ENCODE peak calls at places on chromosome 9, in four cellular contexts. K is K562, G is SK-N-SH, M is H1. O is an unnamed sample.

GRCh38 chr9:120920495-120921178 is 6.0 kb downstream of the TRAF1 start:
- DNase-seq in K (no peak), G (peak; percentile 47), M (no peak), O (no peak)

GRCh38 chr9:125747765-125748510 is 765 bp downstream of the PBX3 start:
- DNase-seq in K (peak; percentile 23), G (peak; percentile 61), M (no peak), O (peak; percentile 40)

GRCh38 chr9:18610956-18611355 is 137.0 kb downstream of the ADAMTSL1 start:
- DNase-seq in K (no peak), G (no peak), M (no peak), O (no peak)

GRCh38 chr9:134127616-134128015 is 8.3 kb upstream of the WDR5 start:
- DNase-seq in K (no peak), G (no peak), M (no peak), O (no peak)

GRCh38 chr9:113274474-113275146 is 762 bp downstream of the CDC26 start:
- DNase-seq in K (peak; percentile 68), G (peak; percentile 57), M (no peak), O (no peak)

GRCh38 chr9:34994429-34995287 is 5.1 kb downstream of the DNAJB5 start:
- DNase-seq in K (peak; percentile 43), G (peak; percentile 80), M (no peak), O (peak; percentile 54)

GRCh38 chr9:86741311-86742215 is 205.7 kb downstream of the GAS1 start:
- DNase-seq in K (no peak), G (no peak), M (no peak), O (no peak)

GRCh38 chr9:121024237-121024636 is 25.8 kb downstream of the C5 start:
- DNase-seq in K (no peak), G (no peak), M (no peak), O (no peak)

GRCh38 chr9:100473271-100474081 is 527 bp downstream of the TMEFF1 start:
- DNase-seq in K (peak; percentile 50), G (peak; percentile 81), M (no peak), O (peak; percentile 54)

GRCh38 chr9:133701321-133701980 is 36.7 kb downstream of the SARDH start:
- DNase-seq in K (no peak), G (no peak), M (no peak), O (peak; percentile 6)

GRCh38 chr9:96383165-96383939 is at the start of gene SLC35D2:
- DNase-seq in K (peak; percentile 69), G (peak; percentile 93), M (no peak), O (peak; percentile 73)

GRCh38 chr9:123654647-123655637 is 275.0 kb downstream of the DENND1A start:
- DNase-seq in K (peak; percentile 12), G (no peak), M (no peak), O (no peak)

GRCh38 chr9:124770359-124771020 is 621 bp downstream of the NR6A1 start:
- DNase-seq in K (peak; percentile 76), G (peak; percentile 75), M (no peak), O (peak; percentile 41)

GRCh38 chr9:76817489-76817888 is 53.3 kb downstream of the PCA3 start:
- DNase-seq in K (no peak), G (no peak), M (no peak), O (no peak)

GRCh38 chr9:114894801-114895433 is 35.5 kb downstream of the TNFSF8 start:
- DNase-seq in K (no peak), G (no peak), M (peak; percentile 44), O (no peak)

GRCh38 chr9:124130277-124131075 is 118.9 kb downstream of the LHX2 start:
- DNase-seq in K (no peak), G (no peak), M (no peak), O (no peak)

GRCh38 chr9:79061766-79062165 is 510.0 kb upstream of the TLE4 start:
- DNase-seq in K (no peak), G (no peak), M (no peak), O (no peak)

GRCh38 chr9:87749335-87750035 is 23.6 kb downstream of the CTSL start:
- DNase-seq in K (no peak), G (no peak), M (no peak), O (no peak)

GRCh38 chr9:134602547-134603362 is 38.8 kb upstream of the COL5A1 start:
- DNase-seq in K (no peak), G (peak; percentile 28), M (peak; percentile 51), O (no peak)

GRCh38 chr9:78001946-78002731 is 29.5 kb downstream of the GNAQ start:
- DNase-seq in K (no peak), G (no peak), M (no peak), O (no peak)

GRCh38 chr9:127961166-127961490 is 19.7 kb downstream of the EEIG1 start:
- DNase-seq in K (no peak), G (no peak), M (no peak), O (no peak)

GRCh38 chr9:85056203-85056572 is 386.7 kb downstream of the NTRK2 start:
- DNase-seq in K (no peak), G (no peak), M (no peak), O (no peak)

GRCh38 chr9:121240394-121241145 is 27.4 kb upstream of the GSN start:
- DNase-seq in K (no peak), G (no peak), M (no peak), O (no peak)

GRCh38 chr9:85269811-85270210 is 471.9 kb downstream of the AGTPBP1 start:
- DNase-seq in K (no peak), G (no peak), M (no peak), O (no peak)

GRCh38 chr9:120912958-120913672 is 13.5 kb downstream of the TRAF1 start:
- DNase-seq in K (peak; percentile 43), G (no peak), M (no peak), O (no peak)

GRCh38 chr9:28086881-28087280 is 513.6 kb upstream of the C9orf72 start:
- DNase-seq in K (no peak), G (no peak), M (no peak), O (no peak)

GRCh38 chr9:35108946-35109575 is 6.1 kb upstream of the STOML2 start:
- DNase-seq in K (peak; percentile 90), G (no peak), M (no peak), O (no peak)

GRCh38 chr9:130989391-130989790 is 19.6 kb upstream of the LAMC3 start:
- DNase-seq in K (no peak), G (no peak), M (no peak), O (no peak)

GRCh38 chr9:109817846-109818472 is 38.0 kb downstream of the PALM2AKAP2 start:
- DNase-seq in K (peak; percentile 65), G (peak; percentile 45), M (peak; percentile 41), O (peak; percentile 62)

GRCh38 chr9:109799792-109800191 is 19.8 kb downstream of the PALM2AKAP2 start:
- DNase-seq in K (no peak), G (no peak), M (no peak), O (no peak)

GRCh38 chr9:109497193-109498165 is 628 bp downstream of the PTPN3 start:
- DNase-seq in K (no peak), G (peak; percentile 63), M (no peak), O (no peak)

GRCh38 chr9:125700791-125701190 is 6.2 kb downstream of the MAPKAP1 start:
- DNase-seq in K (no peak), G (no peak), M (no peak), O (peak; percentile 31)

GRCh38 chr9:131480258-131480657 is 22.5 kb upstream of the POMT1 start:
- DNase-seq in K (no peak), G (no peak), M (no peak), O (no peak)

GRCh38 chr9:121331992-121332685 is 37.9 kb downstream of the STOM start:
- DNase-seq in K (no peak), G (no peak), M (no peak), O (no peak)

GRCh38 chr9:128724744-128725211 is 851 bp upstream of the ZDHHC12 start:
- DNase-seq in K (peak; percentile 92), G (peak; percentile 74), M (peak; percentile 73), O (peak; percentile 80)

GRCh38 chr9:133126697-133127339 is 5.8 kb upstream of the RALGDS start:
- DNase-seq in K (no peak), G (no peak), M (no peak), O (no peak)

GRCh38 chr9:133509179-133510083 is 15.3 kb downstream of the MYMK start:
- DNase-seq in K (no peak), G (peak; percentile 67), M (no peak), O (peak; percentile 55)

GRCh38 chr9:99459923-99460322 is 237.8 kb downstream of the SEC61B start:
- DNase-seq in K (no peak), G (no peak), M (no peak), O (no peak)

GRCh38 chr9:99457981-99458380 is 235.9 kb downstream of the SEC61B start:
- DNase-seq in K (no peak), G (no peak), M (no peak), O (no peak)

GRCh38 chr9:99463144-99463543 is 241.1 kb downstream of the SEC61B start:
- DNase-seq in K (no peak), G (no peak), M (no peak), O (no peak)

GRCh38 chr9:99457406-99457805 is 235.3 kb downstream of the SEC61B start:
- DNase-seq in K (no peak), G (no peak), M (no peak), O (no peak)
- TF ChIP-seq TEAD4 in K (no peak), G (no peak), M (no peak), O (no peak)

GRCh38 chr9:111037744-111038335 is 430 bp downstream of the LPAR1 start:
- DNase-seq in K (no peak), G (peak; percentile 86), M (no peak), O (peak; percentile 60)
- TF ChIP-seq TEAD4 in K (no peak), G (no peak), M (peak; percentile 17), O (no peak)

DNA sequence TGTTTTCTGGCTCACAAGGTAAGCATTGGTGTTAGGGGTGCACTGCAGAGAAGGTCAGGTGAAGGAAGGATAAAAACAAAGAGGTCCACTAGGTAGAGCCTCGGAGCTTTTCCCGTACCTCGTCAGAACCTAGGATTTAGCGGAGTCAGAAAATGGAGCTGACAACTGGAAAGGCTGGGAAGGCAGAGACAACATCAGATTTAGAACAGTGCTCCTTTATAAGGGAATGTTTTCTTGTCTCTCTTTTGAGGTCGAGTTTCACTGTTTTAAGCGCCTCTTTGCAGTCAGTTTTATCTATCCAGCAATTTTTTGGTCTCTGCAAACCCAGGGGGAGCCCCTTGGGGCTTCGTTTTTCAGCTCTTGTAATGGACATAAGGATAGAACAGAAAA is 80.6 kb downstream of the FNBP1 start:
- DNase-seq in K (no peak), G (no peak), M (no peak), O (no peak)
- TF ChIP-seq TEAD4 in K (no peak), G (no peak), M (no peak), O (no peak)

DNA sequence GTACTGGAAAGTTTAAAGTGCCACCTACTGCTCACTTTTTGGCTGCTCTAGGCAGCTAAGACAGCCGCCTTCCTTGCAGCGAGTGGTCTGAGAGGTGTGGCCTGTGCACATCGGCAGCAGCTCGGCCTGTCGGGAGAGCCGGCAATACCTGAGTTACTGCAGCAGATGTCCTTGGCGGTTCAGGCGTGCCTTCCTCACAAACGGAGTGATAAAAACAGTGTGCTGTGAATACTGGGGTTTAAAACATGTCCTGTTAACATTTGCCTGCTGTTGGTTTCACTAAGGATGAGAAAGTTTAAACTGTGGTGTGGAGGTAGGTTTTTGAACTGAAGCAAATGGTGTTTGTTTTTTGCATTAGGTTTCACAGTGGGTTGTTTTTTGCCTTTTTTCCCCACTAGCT is 12.9 kb downstream of the TRAF2 start:
- DNase-seq in K (no peak), G (no peak), M (no peak), O (no peak)
- TF ChIP-seq TEAD4 in K (no peak), G (no peak), M (no peak), O (no peak)